ENCODE peak calls at places on chromosomes 3 and 15, in ten cellular contexts. Z, D, J, L, B, U, A, F, R and H are unnamed samples.

GRCh38 chr3:154792828-154793227 is 287.3 kb upstream of the MME start:
- DNase-seq in F (no peak), B (no peak), R (no peak), D (no peak), U (no peak), Z (no peak), L (peak), A (peak), J (no peak), H (no peak)

GRCh38 chr3:195729476-195729875 is 8.7 kb downstream of the MUC20 start:
- DNase-seq in D (no peak), F (no peak), Z (no peak), R (no peak), L (no peak), B (no peak), A (no peak), U (no peak), J (no peak), H (no peak)

GRCh38 chr3:128665362-128666021 is 14.9 kb upstream of the RPN1 start:
- DNase-seq in F (no peak), L (no peak), U (no peak), R (no peak), D (peak), J (no peak), B (no peak), Z (no peak), A (no peak), H (peak)

GRCh38 chr3:161793194-161793825 is 296.7 kb downstream of the OTOL1 start:
- DNase-seq in R (no peak), J (no peak), B (no peak), U (no peak), A (no peak), L (no peak), F (no peak), D (no peak), Z (no peak), H (no peak)

GRCh38 chr3:12828751-12829150 is 12.6 kb downstream of the RPL32 start:
- DNase-seq in Z (no peak), B (no peak), R (no peak), U (no peak), D (no peak), A (no peak), F (no peak), L (no peak), J (no peak), H (no peak)

GRCh38 chr3:9866639-9867038 is 13.4 kb downstream of the CIDEC start:
- DNase-seq in Z (peak), D (peak), L (no peak), J (peak), U (no peak), B (no peak), A (peak), R (peak), F (no peak), H (peak)

GRCh38 chr3:79598594-79598993 is 169.2 kb downstream of the ROBO1 start:
- DNase-seq in B (no peak), L (no peak), A (peak), J (no peak), Z (no peak), R (peak), F (no peak), D (peak), U (no peak), H (no peak)

GRCh38 chr15:92599394-92599970 is 56.1 kb downstream of the FAM174B start:
- DNase-seq in U (no peak), F (no peak), Z (no peak), L (peak), D (peak), R (no peak), B (no peak), A (peak), J (no peak), H (no peak)

GRCh38 chr15:65993226-65993625 is 123.9 kb downstream of the RAB11A start:
- DNase-seq in U (no peak), F (no peak), D (no peak), Z (no peak), L (no peak), B (no peak), R (no peak), J (no peak), A (no peak), H (no peak)

GRCh38 chr3:155088705-155089380 is 8.7 kb downstream of the MME start:
- DNase-seq in L (peak), F (no peak), B (no peak), A (no peak), J (no peak), Z (no peak), R (no peak), U (no peak), D (no peak), H (no peak)

GRCh38 chr3:132254076-132254755 is 63.0 kb upstream of the ACP3 start:
- DNase-seq in J (no peak), B (no peak), R (no peak), Z (no peak), A (peak), F (no peak), U (no peak), D (no peak), L (peak), H (no peak)

GRCh38 chr15:78640527-78640839 is 527 bp downstream of the CHRNB4 start:
- DNase-seq in F (no peak), Z (no peak), A (no peak), D (no peak), B (no peak), R (no peak), J (no peak), U (no peak), L (no peak), H (no peak)

GRCh38 chr3:123291404-123291803 is 89.7 kb downstream of the SEC22A start:
- DNase-seq in J (no peak), A (no peak), B (no peak), D (no peak), L (no peak), F (no peak), U (no peak), R (no peak), Z (no peak), H (no peak)

GRCh38 chr3:185983495-185984141 is 45.8 kb upstream of the TRA2B start:
- DNase-seq in D (peak), L (peak), F (peak), J (peak), A (peak), R (peak), U (peak), Z (peak), B (peak), H (peak)

GRCh38 chr15:64634576-64635485 is 140.6 kb downstream of the RBPMS2 start:
- DNase-seq in R (no peak), Z (no peak), D (peak), B (no peak), U (no peak), L (no peak), J (no peak), A (peak), F (no peak), H (no peak)

GRCh38 chr3:178388473-178388872 is 147.8 kb upstream of the KCNMB2 start:
- DNase-seq in R (no peak), F (no peak), J (no peak), D (no peak), L (no peak), Z (no peak), A (no peak), U (no peak), B (no peak), H (peak)

GRCh38 chr3:123627673-123628670 is 43.1 kb upstream of the HACD2 start:
- DNase-seq in L (no peak), J (no peak), R (no peak), F (no peak), A (no peak), D (no peak), Z (peak), B (no peak), U (no peak), H (no peak)

GRCh38 chr3:175258763-175259162 is 399.6 kb downstream of the NAALADL2 start:
- DNase-seq in U (no peak), A (peak), D (peak), L (peak), J (no peak), Z (no peak), F (no peak), B (no peak), R (no peak), H (peak)

GRCh38 chr3:100008081-100008698 is 106.1 kb downstream of the FILIP1L start:
- DNase-seq in U (no peak), F (no peak), R (no peak), L (no peak), J (no peak), Z (no peak), B (no peak), D (no peak), A (no peak), H (no peak)

GRCh38 chr3:122406198-122406597 is 9.7 kb downstream of the WDR5B start:
- DNase-seq in U (no peak), R (no peak), Z (no peak), A (no peak), F (no peak), L (no peak), D (no peak), J (no peak), B (no peak), H (no peak)

GRCh38 chr3:128806588-128806987 is 72.8 kb upstream of the ACAD9 start:
- DNase-seq in L (no peak), A (no peak), R (no peak), D (no peak), U (no peak), Z (no peak), B (peak), F (no peak), J (no peak), H (no peak)

GRCh38 chr15:88833688-88834087 is 30.5 kb downstream of the ACAN start:
- DNase-seq in D (no peak), F (no peak), U (no peak), L (no peak), B (no peak), R (no peak), J (no peak), Z (no peak), A (no peak), H (no peak)

GRCh38 chr15:91928676-91929075 is 75.2 kb downstream of the SLCO3A1 start:
- DNase-seq in U (no peak), D (no peak), L (no peak), F (no peak), J (no peak), Z (no peak), R (no peak), B (no peak), A (no peak), H (no peak)

GRCh38 chr3:7508821-7509220 is 647.9 kb downstream of the GRM7 start:
- DNase-seq in U (no peak), A (peak), Z (no peak), D (peak), F (peak), J (no peak), L (no peak), B (no peak), R (no peak), H (no peak)

GRCh38 chr3:7707192-7707591 is 794.4 kb upstream of the LMCD1 start:
- DNase-seq in J (peak), Z (no peak), F (no peak), L (no peak), D (peak), R (no peak), U (no peak), A (peak), B (no peak), H (no peak)

GRCh38 chr15:38088971-38089370 is 154.5 kb downstream of the TMCO5A start:
- DNase-seq in D (no peak), Z (no peak), L (peak), A (peak), R (no peak), F (no peak), B (no peak), J (no peak), U (no peak), H (no peak)

GRCh38 chr3:120693439-120694172 is 11.6 kb upstream of the HGD start:
- DNase-seq in A (peak), Z (no peak), R (peak), F (no peak), B (no peak), J (no peak), L (peak), U (no peak), D (peak), H (no peak)

GRCh38 chr3:133897547-133897946 is 1.9 kb upstream of the RAB6B start:
- DNase-seq in A (no peak), B (no peak), D (no peak), F (no peak), R (no peak), L (no peak), J (no peak), Z (no peak), U (no peak), H (no peak)

GRCh38 chr3:103052236-103052830 is 617.5 kb downstream of the ZPLD1 start:
- DNase-seq in L (no peak), A (peak), B (no peak), U (peak), D (peak), F (peak), R (peak), Z (peak), J (peak), H (no peak)

GRCh38 chr3:146750196-146750595 is 145.1 kb upstream of the PLSCR5 start:
- DNase-seq in L (peak), J (no peak), U (no peak), R (no peak), A (peak), Z (no peak), F (no peak), B (no peak), D (peak), H (peak)

GRCh38 chr15:58568157-58568571 is 136.4 kb downstream of the LIPC start:
- DNase-seq in R (peak), A (no peak), B (no peak), L (no peak), F (peak), U (no peak), D (peak), J (no peak), Z (peak), H (no peak)
- H3K4me3 ChIP-seq in R (no peak), A (no peak), B (no peak), L (no peak), F (no peak), U (no peak), D (no peak), J (no peak), Z (no peak), H (no peak)

DNA sequence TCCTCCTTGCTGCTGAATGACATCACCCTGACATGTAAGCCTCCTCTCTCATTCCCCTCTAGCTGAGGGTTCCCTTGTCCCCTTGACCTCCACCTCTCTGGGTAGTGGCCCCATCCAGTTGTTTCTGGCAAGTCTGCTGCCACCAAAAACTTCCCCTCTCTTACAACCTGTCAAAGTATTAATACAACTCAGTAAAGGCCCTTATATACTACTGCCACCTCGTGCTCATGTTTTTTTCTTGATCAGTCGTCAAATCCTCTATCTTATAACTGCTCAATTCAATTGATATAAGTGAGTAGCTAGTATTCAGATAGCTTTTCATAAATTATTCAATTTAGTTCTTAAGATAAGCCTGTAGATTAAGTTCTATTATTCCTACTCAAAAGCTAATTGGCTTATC is 249.6 kb downstream of the MBNL1 start:
- DNase-seq in R (no peak), D (no peak), Z (no peak), F (no peak), U (no peak), A (no peak), J (no peak), B (no peak), L (no peak), H (no peak)
- TF ChIP-seq CTCF in R (no peak), D (no peak), Z (no peak), F (no peak), U (no peak), A (no peak), J (no peak), B (peak), L (no peak), H (no peak)

GRCh38 chr3:116442331-116443021 is 2.8 kb downstream of the LSAMP start:
- DNase-seq in J (no peak), B (no peak), F (no peak), D (no peak), R (no peak), L (peak), Z (no peak), U (no peak), A (no peak), H (no peak)
- H3K4me3 ChIP-seq in J (no peak), B (no peak), F (no peak), D (no peak), R (no peak), L (no peak), Z (no peak), U (peak), A (no peak), H (no peak)

GRCh38 chr15:40806672-40807027 is 239 bp upstream of the ZFYVE19 start:
- DNase-seq in L (no peak), Z (no peak), B (no peak), D (no peak), R (no peak), U (no peak), F (no peak), A (no peak), J (no peak), H (no peak)

GRCh38 chr15:40807888-40808194 is 568 bp upstream of the DNAJC17 start:
- DNase-seq in R (no peak), J (no peak), B (no peak), Z (no peak), L (peak), F (no peak), U (peak), D (no peak), A (no peak), H (no peak)

GRCh38 chr15:40807028-40807887 is at the start of the genes DNAJC17 and ZFYVE19:
- DNase-seq in L (peak), J (peak), R (peak), F (peak), A (peak), Z (peak), U (peak), D (peak), B (peak), H (peak)

GRCh38 chr15:40803076-40803475 is 3.8 kb upstream of the ZFYVE19 start:
- DNase-seq in Z (no peak), R (no peak), L (no peak), D (no peak), F (no peak), J (no peak), A (no peak), B (no peak), U (no peak), H (no peak)

GRCh38 chr15:40803688-40804087 is 3.2 kb upstream of the ZFYVE19 start:
- DNase-seq in D (no peak), U (no peak), L (no peak), B (no peak), Z (no peak), F (no peak), R (no peak), J (no peak), A (no peak), H (no peak)
- TF ChIP-seq CTCF in D (no peak), U (no peak), L (no peak), B (peak), Z (no peak), F (no peak), R (no peak), J (no peak), A (no peak), H (no peak)

GRCh38 chr15:33022629-33023028 is 171.9 kb downstream of the FMN1 start:
- DNase-seq in U (no peak), R (peak), D (peak), A (peak), L (peak), F (peak), Z (peak), B (no peak), J (peak), H (peak)
- H3K4me3 ChIP-seq in U (no peak), R (no peak), D (no peak), A (no peak), L (no peak), F (no peak), Z (no peak), B (no peak), J (no peak), H (no peak)

DNA sequence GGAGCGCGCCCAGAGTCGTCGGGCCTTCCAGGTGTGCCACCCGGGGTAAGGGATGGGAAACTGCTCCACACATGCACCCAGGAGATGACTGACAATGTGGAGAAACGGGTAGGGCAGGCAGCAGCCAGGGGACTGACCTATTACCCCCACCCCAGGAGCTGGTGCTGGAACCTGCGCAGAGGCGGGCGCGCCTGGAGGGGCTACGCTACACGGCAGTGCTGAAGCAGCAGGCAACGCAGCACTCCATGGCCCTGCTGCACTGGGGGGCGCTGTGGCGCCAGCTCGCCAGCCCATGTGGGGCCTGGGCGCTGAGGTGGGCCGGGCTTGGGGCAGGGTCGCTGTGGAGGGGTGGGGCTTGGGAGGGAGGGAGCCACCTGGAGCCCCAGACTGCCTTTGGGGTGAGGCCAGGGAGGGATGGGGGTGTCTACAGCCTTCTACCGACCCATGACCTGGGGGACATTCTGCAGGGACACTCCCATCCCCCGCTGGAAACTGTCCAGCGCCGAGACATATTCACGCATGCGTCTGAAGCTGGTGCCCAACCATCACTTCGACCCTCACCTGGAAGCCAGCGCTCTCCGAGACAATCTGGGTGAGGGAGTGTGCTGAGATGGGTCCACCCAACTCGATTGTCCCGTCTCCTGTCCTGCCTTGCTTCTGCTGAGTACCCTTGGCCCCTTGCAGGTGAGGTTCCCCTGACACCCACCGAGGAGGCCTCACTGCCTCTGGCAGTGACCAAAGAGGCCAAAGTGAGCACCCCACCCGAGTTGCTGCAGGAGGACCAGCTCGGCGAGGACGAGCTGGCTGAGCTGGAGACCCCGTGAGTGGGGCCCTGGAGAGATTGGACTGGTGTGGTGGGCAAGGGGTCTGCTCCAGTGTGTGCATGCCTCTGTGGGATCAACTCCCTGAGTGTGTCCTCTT is 23.3 kb downstream of the NBEAL2 start:
- DNase-seq in A (no peak), D (no peak), J (no peak), F (no peak), R (peak), L (no peak), B (no peak), U (no peak), Z (no peak), H (no peak)
- TF ChIP-seq CTCF in A (peak), D (peak), J (no peak), F (no peak), R (no peak), L (no peak), B (peak), U (no peak), Z (no peak), H (no peak)

DNA sequence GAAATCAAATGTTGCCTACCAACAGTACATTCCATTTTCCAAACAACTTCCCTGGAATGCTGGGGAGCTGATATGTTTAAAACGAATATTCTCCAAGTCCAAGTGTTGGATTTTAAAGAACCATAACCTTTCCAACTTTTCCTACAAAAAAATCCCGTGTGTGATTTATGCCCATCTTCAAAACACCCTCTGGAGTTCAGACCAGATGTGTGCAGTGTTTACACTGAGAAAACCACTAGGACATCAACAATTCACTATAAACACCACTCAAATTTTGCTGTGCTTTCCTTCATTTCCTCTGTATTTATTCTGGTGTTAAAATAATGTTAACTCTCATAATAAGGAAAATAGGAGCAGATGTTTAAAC is 2.4 kb downstream of the VGLL4 start:
- DNase-seq in Z (no peak), L (peak), B (no peak), J (no peak), D (peak), F (no peak), A (no peak), U (no peak), R (no peak), H (no peak)
- H3K4me3 ChIP-seq in Z (no peak), L (peak), B (peak), J (no peak), D (peak), F (peak), A (peak), U (peak), R (no peak), H (peak)

GRCh38 chr3:34882764-34883163 is 756.6 kb upstream of the ARPP21 start:
- DNase-seq in L (no peak), Z (no peak), B (peak), F (no peak), J (no peak), D (peak), A (no peak), U (no peak), R (no peak), H (no peak)
- TF ChIP-seq CTCF in L (no peak), Z (no peak), B (peak), F (no peak), J (no peak), D (peak), A (no peak), U (no peak), R (no peak), H (no peak)

DNA sequence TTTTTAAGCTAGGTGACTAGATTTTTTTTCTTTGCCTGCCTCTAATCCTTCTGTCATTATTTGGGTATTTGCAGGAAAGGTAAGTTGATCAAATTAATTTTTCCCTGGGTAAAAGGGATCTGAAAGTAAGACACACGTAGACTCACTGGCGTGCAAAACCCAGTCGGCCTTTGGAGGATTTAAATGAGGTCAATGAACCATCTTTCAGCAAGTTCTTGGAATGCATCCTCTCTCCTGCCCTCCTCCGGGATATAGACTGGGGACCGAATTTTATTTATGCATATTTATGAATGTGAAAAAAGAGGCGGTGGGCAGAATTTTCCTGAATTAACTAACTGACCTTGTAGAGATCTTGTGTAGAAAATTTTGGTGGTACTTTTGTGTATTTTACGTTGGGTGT is 2.2 kb downstream of the CADM2 start:
- DNase-seq in B (no peak), U (no peak), D (no peak), A (no peak), Z (no peak), J (no peak), L (no peak), R (no peak), F (no peak), H (peak)
- H3K4me3 ChIP-seq in B (no peak), U (peak), D (no peak), A (no peak), Z (no peak), J (no peak), L (no peak), R (no peak), F (no peak), H (no peak)